ENCODE peak calls at places on chromosomes 12 and 14, in six cellular contexts. A is CD4-positive, alpha-beta T cell; Q is PC-3; J is breast epithelium; E is lower lobe of right lung; V is naive thymus-derived CD4-positive, alpha-beta T cell. S is an unnamed sample. For H3K9me3, the result is how much of the 10 kb centered on the place peaks cover.

GRCh38 chr14:64549805-64550538 is at the start of gene PPP1R36:
- DNase-seq in A (peak), J (no peak), V (peak), Q (no peak), E (peak), S (peak)

GRCh38 chr12:61993734-61994345 is 266.4 kb upstream of the USP15 start:
- DNase-seq in E (no peak), J (no peak), A (no peak), V (peak), Q (peak), S (no peak)

GRCh38 chr12:93183940-93184663 is 193.6 kb upstream of the NUDT4 start:
- DNase-seq in V (peak), J (no peak), E (no peak), A (no peak), Q (no peak), S (no peak)

GRCh38 chr14:100661340-100661712 is 65.4 kb upstream of the DLK1 start:
- DNase-seq in E (no peak), Q (no peak), J (no peak), V (no peak), A (no peak), S (no peak)

GRCh38 chr12:111991535-111991934 is 21.4 kb downstream of the TMEM116 start:
- DNase-seq in E (no peak), J (no peak), A (no peak), V (no peak), Q (no peak), S (no peak)

GRCh38 chr12:72602616-72603015 is 330.4 kb downstream of the TRHDE start:
- DNase-seq in A (no peak), V (no peak), Q (no peak), J (no peak), E (no peak), S (no peak)

GRCh38 chr12:108313609-108314331 is 25.3 kb downstream of the CMKLR1 start:
- DNase-seq in V (no peak), A (no peak), J (no peak), Q (no peak), E (peak), S (no peak)

GRCh38 chr12:106358410-106359241 is 1.1 kb downstream of the POLR3B start:
- DNase-seq in A (no peak), J (no peak), V (no peak), Q (no peak), E (no peak), S (no peak)

GRCh38 chr12:50103767-50104321 is at the start of gene GPD1:
- DNase-seq in A (no peak), E (peak), Q (peak), J (peak), V (no peak), S (no peak)

GRCh38 chr12:93865751-93866150 is 188.6 kb downstream of the CRADD start:
- DNase-seq in E (no peak), V (no peak), A (no peak), Q (no peak), J (no peak), S (no peak)

GRCh38 chr14:54594531-54594930 is 27.6 kb downstream of the SAMD4A start:
- DNase-seq in E (no peak), Q (no peak), J (no peak), V (no peak), A (no peak), S (no peak)

GRCh38 chr12:110822821-110823415 is 23.9 kb upstream of the CCDC63 start:
- DNase-seq in Q (no peak), A (no peak), E (no peak), J (no peak), V (no peak), S (no peak)

GRCh38 chr12:60071759-60072191 is 475.9 kb downstream of the SLC16A7 start:
- DNase-seq in A (no peak), J (no peak), E (no peak), Q (peak), V (no peak), S (no peak)

GRCh38 chr12:14418526-14418925 is 53.0 kb downstream of the ATF7IP start:
- DNase-seq in E (no peak), V (peak), J (no peak), A (no peak), Q (peak), S (no peak)
- H3K9me3 ChIP-seq in E (under half), V (under half), J (under half), A (under half), Q (under half), S (under half)

DNA sequence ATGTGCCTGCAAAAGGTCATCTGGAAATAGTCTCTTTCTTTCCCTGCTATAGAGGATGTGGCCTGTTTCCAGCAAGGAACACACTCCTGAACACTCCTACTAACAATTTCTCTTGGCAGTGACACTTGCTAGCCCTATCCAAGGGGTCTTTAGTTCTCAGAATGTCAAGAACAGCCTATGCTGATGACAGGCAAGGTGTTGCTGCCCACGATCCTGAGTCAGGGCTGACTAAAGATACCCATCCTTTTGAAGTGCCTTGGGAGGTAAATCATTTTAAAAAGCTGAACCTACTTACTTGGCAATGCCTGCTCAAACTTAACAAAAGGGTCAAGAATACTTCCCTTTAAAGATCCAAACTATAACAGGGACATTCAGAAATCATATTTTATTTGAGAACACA is 1146.4 kb downstream of the VRK1 start:
- DNase-seq in E (no peak), V (no peak), Q (no peak), J (no peak), A (no peak), S (no peak)
- H3K9me3 ChIP-seq in E (under half), V (under half), Q (under half), J (under half), A (under half), S (under half)

DNA sequence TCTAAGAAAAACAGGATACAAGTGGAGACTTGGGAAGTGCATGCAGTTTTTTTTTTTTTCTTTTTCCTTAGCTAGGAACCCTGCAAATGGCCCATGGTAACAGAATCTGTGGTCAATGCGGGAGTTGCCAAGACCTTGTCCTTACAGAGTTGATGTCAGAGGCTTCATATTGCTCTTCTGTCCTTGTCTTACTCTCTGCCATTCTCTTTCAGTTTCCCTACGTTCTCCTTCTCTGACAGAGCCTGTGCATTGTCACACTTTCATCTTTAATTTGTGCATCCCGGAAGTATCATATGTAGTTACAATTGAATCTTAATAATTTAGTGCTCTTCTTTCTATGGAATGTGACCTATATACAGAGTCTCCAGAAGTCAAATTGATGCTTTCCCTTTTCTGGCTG is 986.9 kb downstream of the TMEM121 start:
- DNase-seq in A (no peak), J (no peak), V (no peak), E (no peak), Q (no peak), S (no peak)
- H3K9me3 ChIP-seq in A (under half), J (under half), V (under half), E (under half), Q (under half), S (under half)

GRCh38 chr12:19480459-19480858 is 41.2 kb downstream of the AEBP2 start:
- DNase-seq in Q (no peak), J (no peak), A (no peak), E (no peak), V (no peak), S (no peak)
- H3K9me3 ChIP-seq in Q (under half), J (under half), A (under half), E (under half), V (under half), S (under half)

GRCh38 chr12:58277231-58277630 is 335.9 kb downstream of the ATP23 start:
- DNase-seq in J (no peak), A (no peak), E (no peak), Q (no peak), V (no peak), S (no peak)
- H3K9me3 ChIP-seq in J (under half), A (under half), E (under half), Q (under half), V (under half), S (under half)

GRCh38 chr12:124471828-124472227 is 95.6 kb downstream of the NCOR2 start:
- DNase-seq in J (no peak), E (no peak), V (no peak), Q (no peak), A (no peak), S (no peak)
- H3K9me3 ChIP-seq in J (under half), E (under half), V (under half), Q (under half), A (under half), S (under half)

GRCh38 chr14:82422186-82422585 is 888.5 kb upstream of the SEL1L start:
- DNase-seq in E (no peak), Q (no peak), A (no peak), J (no peak), V (no peak), S (no peak)
- H3K9me3 ChIP-seq in E (under half), Q (under half), A (under half), J (under half), V (under half), S (under half)